ENCODE peak calls at places on chromosomes 5 and 9, in eight cellular contexts. O is HCT116, Z is A549, Y is IMR-90, I is SK-N-SH, J is GM12878, C is K562, U is HepG2. T is an unnamed sample.

GRCh38 chr9:106704056-106704625 is 158.8 kb upstream of the ZNF462 start:
- DNase-seq in O (no peak), Z (no peak), Y (no peak), I (no peak), J (no peak), C (no peak), U (no peak), T (no peak)

GRCh38 chr5:135880278-135880677 is 15.4 kb downstream of the IL9 start:
- DNase-seq in O (peak; percentile 15), Z (peak; percentile 55), Y (no peak), I (peak; percentile 41), J (no peak), C (peak; percentile 20), U (peak; percentile 48), T (peak; percentile 74)

GRCh38 chr5:143874312-143874711 is 62.4 kb downstream of the HMHB1 start:
- DNase-seq in O (no peak), Z (no peak), Y (peak; percentile 16), I (no peak), J (no peak), C (no peak), U (no peak), T (no peak)

GRCh38 chr5:132591140-132591539 is 34.4 kb downstream of the RAD50 start:
- DNase-seq in O (peak; percentile 3), Z (peak; percentile 18), Y (peak; percentile 38), I (peak; percentile 4), J (no peak), C (peak; percentile 27), U (no peak), T (no peak)

GRCh38 chr9:29850664-29851063 is 2277.4 kb upstream of the C9orf72 start:
- DNase-seq in O (no peak), Z (no peak), Y (no peak), I (no peak), J (no peak), C (no peak), U (peak; percentile 1), T (no peak)

GRCh38 chr9:83432104-83432627 is 106.0 kb downstream of the FRMD3 start:
- DNase-seq in O (no peak), Z (peak; percentile 62), Y (no peak), I (no peak), J (no peak), C (no peak), U (peak; percentile 59), T (peak; percentile 48)

GRCh38 chr9:136726631-136727191 is 14.3 kb downstream of the DIPK1B start:
- DNase-seq in O (no peak), Z (peak; percentile 58), Y (peak; percentile 31), I (peak; percentile 73), J (peak; percentile 21), C (peak; percentile 79), U (peak; percentile 67), T (no peak)

GRCh38 chr9:133769511-133770075 is 31.4 kb upstream of the SARDH start:
- DNase-seq in O (no peak), Z (no peak), Y (no peak), I (no peak), J (no peak), C (no peak), U (no peak), T (no peak)

GRCh38 chr5:111781200-111781599 is 24.2 kb upstream of the NREP start:
- DNase-seq in O (no peak), Z (no peak), Y (peak; percentile 67), I (no peak), J (no peak), C (no peak), U (no peak), T (no peak)

GRCh38 chr5:32534056-32534455 is 51.3 kb upstream of the SUB1 start:
- DNase-seq in O (no peak), Z (no peak), Y (no peak), I (no peak), J (no peak), C (no peak), U (no peak), T (no peak)

GRCh38 chr9:114250235-114250568 is 72.7 kb upstream of the ORM1 start:
- DNase-seq in O (no peak), Z (no peak), Y (peak; percentile 85), I (peak; percentile 88), J (no peak), C (no peak), U (no peak), T (no peak)

GRCh38 chr5:143431789-143432188 is 28.3 kb upstream of the NR3C1 start:
- DNase-seq in O (no peak), Z (no peak), Y (no peak), I (no peak), J (no peak), C (no peak), U (no peak), T (no peak)

GRCh38 chr5:131068893-131069643 is 96.0 kb downstream of the HINT1 start:
- DNase-seq in O (no peak), Z (no peak), Y (no peak), I (no peak), J (peak; percentile 39), C (no peak), U (no peak), T (no peak)

DNA sequence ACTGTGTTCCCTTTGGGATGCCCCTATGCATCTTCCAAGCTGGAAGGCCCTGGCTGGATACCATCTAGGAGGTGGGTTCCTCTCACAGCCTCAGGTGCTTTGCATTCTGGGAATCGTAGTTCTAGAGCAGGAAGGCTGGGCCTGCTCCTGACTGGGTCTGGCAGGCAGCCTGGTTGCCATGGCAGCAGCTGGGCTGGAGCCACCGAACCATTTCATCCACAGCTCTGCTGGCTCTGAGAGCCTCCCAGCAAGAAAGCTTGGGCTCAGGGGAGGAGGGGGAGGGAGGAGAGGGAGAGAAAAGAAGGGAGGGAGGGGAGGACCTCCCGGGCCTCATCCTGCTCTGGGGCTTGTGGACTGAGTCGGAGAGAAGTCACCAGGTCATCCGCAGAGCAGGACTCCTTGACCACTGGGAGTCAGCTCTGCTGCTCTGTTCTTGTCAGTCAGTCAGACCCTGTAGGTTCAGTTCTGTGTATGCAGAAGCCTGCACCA is 65.2 kb upstream of the ARAP3 start:
- DNase-seq in O (peak; percentile 4), Z (no peak), Y (peak; percentile 38), I (peak; percentile 91), J (no peak), C (peak; percentile 25), U (no peak), T (peak; percentile 80)
- TF ChIP-seq RAD21 in O (no peak), Z (no peak), Y (no peak), I (peak; percentile 14), J (no peak), C (no peak), U (no peak), T (no peak)

DNA sequence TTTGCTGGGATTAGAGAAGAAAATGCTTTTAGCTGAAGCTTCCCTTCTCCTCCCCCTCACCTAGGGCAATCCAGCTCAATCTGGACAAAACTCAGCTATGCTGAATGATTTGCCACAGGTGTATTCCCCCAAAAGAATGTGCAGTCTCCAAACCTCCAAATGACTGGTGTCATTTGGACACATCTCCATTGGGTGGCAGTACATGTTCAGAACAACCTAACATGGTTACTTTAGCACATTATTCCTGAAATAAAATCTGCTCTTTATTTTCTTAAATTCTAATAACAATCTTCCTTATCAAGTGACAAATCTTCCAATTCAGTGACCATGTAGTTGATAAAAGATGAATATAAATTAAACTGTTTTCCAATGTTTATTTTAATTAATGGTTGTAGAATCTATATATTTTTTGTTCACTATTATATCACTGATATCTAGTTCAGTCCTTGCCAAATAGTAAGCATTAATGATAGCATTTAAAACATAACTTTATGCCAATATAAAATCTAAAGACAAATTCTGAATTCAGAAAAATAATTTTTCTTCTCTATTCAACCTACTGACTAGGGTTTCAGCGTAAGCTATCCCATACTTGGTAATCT is 61.3 kb upstream of the MOCS2 start:
- DNase-seq in O (peak; percentile 32), Z (peak; percentile 54), Y (peak; percentile 63), I (peak; percentile 30), J (no peak), C (peak; percentile 46), U (peak; percentile 23), T (no peak)
- TF ChIP-seq RAD21 in O (peak; percentile 76), Z (peak; percentile 91), Y (peak; percentile 93), I (peak; percentile 80), J (peak; percentile 80), C (peak; percentile 70), U (peak; percentile 38), T (peak; percentile 80)

DNA sequence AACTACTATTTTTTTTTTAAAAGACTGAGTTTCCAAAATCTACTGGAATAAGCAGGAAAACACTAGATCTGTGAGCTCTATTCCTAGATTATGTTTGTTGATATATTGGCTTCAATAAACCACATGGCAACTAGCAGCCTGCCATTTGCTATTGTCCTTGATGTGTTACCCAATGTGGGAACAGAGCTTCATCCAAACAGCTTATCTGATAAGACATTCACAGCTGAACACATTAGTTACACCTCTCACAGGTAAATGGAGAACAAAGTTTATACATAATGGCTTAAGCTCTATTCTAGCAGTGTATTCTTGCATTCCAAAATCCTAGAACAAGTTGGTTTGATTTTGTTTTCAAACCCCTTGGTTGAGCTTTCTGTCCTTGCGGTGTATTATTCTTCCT is 642.1 kb downstream of the TLE1 start:
- DNase-seq in O (no peak), Z (no peak), Y (no peak), I (no peak), J (no peak), C (no peak), U (no peak), T (no peak)
- TF ChIP-seq RAD21 in O (no peak), Z (no peak), Y (no peak), I (no peak), J (no peak), C (no peak), U (no peak), T (no peak)

GRCh38 chr5:54608423-54609085 is 91.0 kb downstream of the SNX18 start:
- DNase-seq in O (no peak), Z (no peak), Y (peak; percentile 63), I (no peak), J (no peak), C (no peak), U (no peak), T (no peak)
- TF ChIP-seq RAD21 in O (no peak), Z (no peak), Y (no peak), I (no peak), J (no peak), C (no peak), U (no peak), T (no peak)

GRCh38 chr9:32940740-32941139 is 60.7 kb downstream of the APTX start:
- DNase-seq in O (no peak), Z (no peak), Y (no peak), I (no peak), J (no peak), C (peak; percentile 66), U (no peak), T (no peak)

GRCh38 chr9:32942755-32943460 is 58.5 kb downstream of the APTX start:
- DNase-seq in O (no peak), Z (no peak), Y (no peak), I (no peak), J (no peak), C (peak; percentile 83), U (no peak), T (no peak)

GRCh38 chr9:32939576-32939975 is 61.9 kb downstream of the APTX start:
- DNase-seq in O (no peak), Z (no peak), Y (no peak), I (no peak), J (no peak), C (no peak), U (no peak), T (no peak)
- TF ChIP-seq RAD21 in O (no peak), Z (no peak), Y (no peak), I (no peak), J (no peak), C (no peak), U (no peak), T (no peak)

GRCh38 chr5:1464096-1464446 is 18.8 kb upstream of the SLC6A3 start:
- DNase-seq in O (no peak), Z (no peak), Y (no peak), I (peak; percentile 36), J (no peak), C (no peak), U (no peak), T (no peak)
- TF ChIP-seq RAD21 in O (no peak), Z (no peak), Y (no peak), I (no peak), J (no peak), C (no peak), U (no peak), T (no peak)

GRCh38 chr5:63962345-63962744 is at the start of gene HTR1A:
- DNase-seq in O (no peak), Z (no peak), Y (no peak), I (no peak), J (no peak), C (no peak), U (no peak), T (peak; percentile 48)
- TF ChIP-seq RAD21 in O (no peak), Z (no peak), Y (no peak), I (no peak), J (no peak), C (no peak), U (no peak), T (no peak)